ENCODE peak calls at places on chromosomes 5 and 9, in eight cellular contexts. U is type B pancreatic cell, J is neural crest cell, A is cardiac fibroblast, F is A549, L is right atrium auricular region, B is fibroblast of lung, Q is foreskin keratinocyte. T is an unnamed sample.

GRCh38 chr9:137286980-137287383 is 9.5 kb downstream of the TOR4A start:
- DNase-seq in U (no peak), J (no peak), B (peak; percentile 52), A (peak; percentile 67), F (peak; percentile 94), L (no peak), Q (no peak), T (no peak)

GRCh38 chr5:171893290-171893890 is 107.8 kb downstream of the SMIM23 start:
- DNase-seq in U (no peak), A (peak; percentile 69), Q (no peak), J (no peak), B (peak; percentile 78), L (no peak), F (no peak), T (no peak)

GRCh38 chr9:19409406-19410194 is 791 bp downstream of the ACER2 start:
- DNase-seq in L (peak; percentile 62), A (peak; percentile 38), J (no peak), Q (peak; percentile 5), U (no peak), B (peak; percentile 12), F (peak; percentile 33), T (no peak)

GRCh38 chr5:120139039-120139438 is 325.1 kb upstream of the PRR16 start:
- DNase-seq in J (no peak), F (peak; percentile 31), A (peak; percentile 97), U (no peak), B (peak; percentile 91), L (no peak), Q (peak; percentile 70), T (peak; percentile 52)

GRCh38 chr9:27665121-27665520 is 91.8 kb upstream of the C9orf72 start:
- DNase-seq in F (no peak), U (no peak), J (no peak), L (no peak), A (no peak), Q (no peak), B (no peak), T (no peak)

GRCh38 chr9:9998491-9999287 is 614.1 kb downstream of the PTPRD start:
- DNase-seq in B (no peak), F (no peak), A (no peak), U (no peak), L (no peak), J (no peak), Q (no peak), T (no peak)

GRCh38 chr9:96064838-96065481 is 189.5 kb downstream of the ERCC6L2 start:
- DNase-seq in U (no peak), F (no peak), Q (no peak), A (no peak), L (no peak), B (no peak), J (no peak), T (no peak)

GRCh38 chr5:135600141-135600570 is 21.4 kb upstream of the CXCL14 start:
- DNase-seq in F (no peak), A (no peak), J (no peak), Q (no peak), L (no peak), U (no peak), B (no peak), T (no peak)

GRCh38 chr5:154276932-154277331 is 86.4 kb downstream of the GALNT10 start:
- DNase-seq in Q (no peak), L (peak; percentile 80), B (peak; percentile 98), A (peak; percentile 95), J (no peak), F (no peak), U (no peak), T (no peak)

GRCh38 chr5:51226420-51226735 is 156.9 kb upstream of the ISL1 start:
- DNase-seq in B (no peak), L (no peak), Q (peak; percentile 75), J (no peak), A (no peak), F (no peak), U (no peak), T (no peak)

GRCh38 chr5:43409809-43410271 is 2.4 kb downstream of the CCL28 start:
- DNase-seq in F (no peak), A (no peak), U (no peak), J (no peak), B (no peak), L (no peak), Q (no peak), T (no peak)

GRCh38 chr5:10665799-10666198 is 95.2 kb downstream of the DAP start:
- DNase-seq in B (no peak), Q (no peak), U (no peak), L (no peak), F (no peak), A (no peak), J (no peak), T (no peak)

GRCh38 chr5:14400085-14400484 is 181.5 kb upstream of the OTULINL start:
- DNase-seq in F (no peak), L (no peak), J (no peak), B (peak; percentile 90), Q (no peak), U (no peak), A (peak; percentile 56), T (no peak)

GRCh38 chr5:171648279-171648774 is 137.3 kb upstream of the SMIM23 start:
- DNase-seq in J (no peak), F (no peak), A (no peak), U (no peak), Q (no peak), B (no peak), L (no peak), T (no peak)

GRCh38 chr5:168234133-168234532 is 57.3 kb upstream of the WWC1 start:
- DNase-seq in L (no peak), Q (no peak), A (no peak), F (no peak), B (peak; percentile 14), J (no peak), U (no peak), T (no peak)

GRCh38 chr9:106829666-106830408 is 33.1 kb upstream of the ZNF462 start:
- DNase-seq in A (no peak), U (no peak), L (no peak), F (no peak), B (no peak), J (no peak), Q (no peak), T (no peak)

DNA sequence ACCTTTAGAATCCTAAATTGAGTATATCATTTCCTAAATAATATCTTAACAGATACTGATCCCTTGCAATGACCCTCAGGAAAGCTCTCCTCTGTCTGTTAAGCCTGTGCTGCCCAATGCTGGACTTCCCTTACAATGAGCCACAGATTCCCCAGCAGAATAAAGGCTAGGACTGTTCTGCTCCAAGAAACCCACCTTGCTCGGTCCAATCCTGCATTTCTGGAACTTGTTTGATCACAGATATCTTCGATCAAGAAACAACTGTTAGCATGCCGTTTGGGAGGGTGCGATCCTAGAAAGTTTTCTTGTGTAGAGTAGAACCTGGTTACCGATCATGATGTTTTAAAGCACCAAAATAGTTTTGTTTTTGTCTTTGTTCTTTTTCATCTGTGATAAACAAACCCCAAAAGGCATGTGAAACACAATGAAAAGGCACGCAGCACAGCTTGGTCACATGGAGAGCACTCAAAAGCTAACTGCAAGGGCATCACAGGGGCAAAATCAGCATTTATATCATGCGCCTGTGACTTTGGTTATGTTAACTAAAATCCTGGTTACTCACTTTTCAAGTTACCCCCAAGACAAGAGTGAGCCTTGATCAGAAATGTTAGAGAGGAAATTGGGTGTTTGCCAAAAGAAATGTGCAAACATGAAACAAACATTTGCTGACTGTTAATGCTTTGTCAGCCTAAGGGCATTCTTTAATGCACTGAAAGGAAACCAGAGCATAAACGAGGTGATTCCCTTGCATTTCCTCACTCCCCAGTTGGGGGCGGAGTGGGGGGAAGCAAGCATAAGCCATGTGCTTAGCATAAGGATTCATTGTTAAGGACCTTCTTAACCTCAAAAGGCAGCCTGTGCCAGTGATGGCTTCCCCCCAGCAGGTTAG is 61.9 kb upstream of the ADAMTS16 start:
- DNase-seq in F (no peak), B (no peak), Q (no peak), A (no peak), L (no peak), J (no peak), U (no peak), T (no peak)
- TF ChIP-seq CTCF in F (no peak), B (no peak), Q (peak; percentile 9), A (no peak), L (no peak), J (no peak), U (no peak), T (no peak)

DNA sequence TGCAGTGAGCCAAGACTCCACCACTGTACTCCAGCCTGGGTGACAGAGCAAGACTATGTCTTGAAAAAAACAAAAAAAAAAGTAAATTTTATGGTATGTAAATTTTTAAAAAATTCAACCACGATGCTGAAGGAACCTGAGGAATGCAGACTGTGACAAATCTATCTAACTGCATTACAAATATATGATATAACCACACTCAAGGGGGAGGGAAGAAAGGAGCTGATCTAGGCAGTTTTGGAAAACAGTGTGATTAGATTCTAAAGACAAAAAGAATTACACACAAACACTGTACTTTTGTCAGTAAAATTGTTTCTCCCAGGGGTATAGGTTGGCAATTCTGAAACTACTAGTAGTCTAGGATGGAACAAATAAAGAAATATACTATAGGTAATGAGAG is 17.0 kb downstream of the LARS1 start:
- DNase-seq in L (no peak), Q (no peak), F (no peak), J (no peak), U (no peak), A (no peak), B (peak; percentile 15), T (no peak)
- TF ChIP-seq CTCF in L (no peak), Q (no peak), F (no peak), J (no peak), U (no peak), A (no peak), B (no peak), T (no peak)

GRCh38 chr5:79536193-79536906 is 22.4 kb upstream of the HOMER1 start:
- DNase-seq in L (no peak), Q (no peak), J (no peak), U (no peak), B (no peak), F (no peak), A (no peak), T (no peak)

GRCh38 chr5:79540939-79541338 is 27.0 kb upstream of the HOMER1 start:
- DNase-seq in B (no peak), J (no peak), F (no peak), Q (no peak), A (no peak), L (no peak), U (no peak), T (no peak)

DNA sequence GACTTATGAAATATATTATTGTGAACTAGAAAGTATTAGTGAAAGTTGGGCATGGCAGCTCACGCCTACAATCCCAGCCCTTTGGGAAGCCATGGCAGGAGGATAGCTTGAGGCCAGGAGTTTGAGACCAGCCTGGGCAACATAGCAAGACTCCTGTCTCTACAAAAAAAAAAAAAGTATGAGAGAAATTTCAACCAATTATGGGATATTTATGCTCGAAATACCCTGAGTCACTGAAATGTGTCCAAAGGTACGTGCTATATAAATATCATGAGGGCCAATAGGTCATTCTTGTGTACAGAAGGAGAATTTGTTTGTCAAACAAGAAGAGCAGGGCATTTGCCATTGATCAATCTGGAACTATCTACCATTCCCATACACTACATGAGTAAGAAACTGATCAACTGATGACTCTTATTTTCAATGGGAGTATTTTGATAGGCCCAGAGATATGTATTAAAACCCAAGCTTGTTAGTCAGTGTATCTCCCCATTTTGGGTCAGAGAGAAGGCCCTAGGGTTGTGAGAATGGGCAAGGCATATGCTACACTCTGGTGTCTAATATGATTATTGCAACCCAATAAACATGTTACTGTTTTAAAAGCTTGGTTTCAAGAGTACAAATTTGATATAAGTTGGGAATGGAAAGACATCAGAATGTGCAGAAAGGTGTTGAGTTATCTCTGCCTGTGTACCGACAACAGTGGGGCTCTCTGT is 21.7 kb upstream of the HOMER1 start:
- DNase-seq in L (no peak), A (no peak), B (no peak), J (no peak), Q (no peak), U (no peak), F (no peak), T (no peak)
- TF ChIP-seq CTCF in L (peak; percentile 59), A (peak; percentile 18), B (no peak), J (peak; percentile 28), Q (peak; percentile 42), U (no peak), F (no peak), T (no peak)

GRCh38 chr9:101533334-101534187 is at the start of gene RNF20:
- DNase-seq in A (peak; percentile 99), J (peak; percentile 97), L (peak; percentile 100), F (peak; percentile 96), U (peak; percentile 98), B (peak; percentile 99), Q (peak; percentile 98), T (peak; percentile 100)
- TF ChIP-seq CTCF in A (no peak), J (no peak), L (no peak), F (no peak), U (no peak), B (no peak), Q (no peak), T (no peak)

T was measured in CD14-positive monocyte.